ENCODE peak calls at places on chromosome 4, in four cellular contexts. I is occipital lobe, R is left ventricle myocardium superior, L is BJ. K is an unnamed sample.

GRCh38 chr4:174084542-174084941 is 198.9 kb downstream of the FBXO8 start:
- DNase-seq in I (no peak), L (no peak), R (no peak), K (no peak)

GRCh38 chr4:157072002-157072401 is 3.9 kb upstream of the GLRB start:
- DNase-seq in R (no peak), L (no peak), I (no peak), K (no peak)

GRCh38 chr4:46392421-46392820 is 2.5 kb upstream of the GABRA2 start:
- DNase-seq in I (peak), L (no peak), R (no peak), K (peak)

GRCh38 chr4:26015133-26015651 is 101.2 kb downstream of the SMIM20 start:
- DNase-seq in R (peak), I (peak), L (peak), K (no peak)

GRCh38 chr4:146029147-146029546 is 90.5 kb upstream of the ZNF827 start:
- DNase-seq in R (no peak), I (no peak), L (no peak), K (no peak)

GRCh38 chr4:54645830-54646229 is 11.9 kb upstream of the KIT start:
- DNase-seq in I (no peak), L (no peak), R (no peak), K (no peak)

GRCh38 chr4:77776182-77777134 is 42.7 kb downstream of the CNOT6L start:
- DNase-seq in R (no peak), I (no peak), L (no peak), K (no peak)

GRCh38 chr4:103032575-103032974 is 13.1 kb upstream of the SLC9B1 start:
- DNase-seq in R (no peak), L (no peak), I (no peak), K (peak)

GRCh38 chr4:20444599-20445337 is 193.1 kb downstream of the SLIT2 start:
- DNase-seq in I (no peak), R (no peak), L (no peak), K (no peak)

GRCh38 chr4:7388627-7389026 is 46.1 kb downstream of the PSAPL1 start:
- DNase-seq in R (no peak), L (no peak), I (no peak), K (no peak)

GRCh38 chr4:3385719-3386440 is 55.9 kb upstream of the HGFAC start:
- DNase-seq in L (no peak), R (no peak), I (no peak), K (no peak)

GRCh38 chr4:3226467-3226866 is 22.5 kb upstream of the MSANTD1 start:
- DNase-seq in R (peak), L (no peak), I (no peak), K (no peak)

GRCh38 chr4:71501992-71502391 is 163.2 kb downstream of the SLC4A4 start:
- DNase-seq in I (no peak), L (no peak), R (peak), K (no peak)

GRCh38 chr4:111695677-111696076 is 449.6 kb upstream of the FAM241A start:
- DNase-seq in L (no peak), R (no peak), I (no peak), K (no peak)

GRCh38 chr4:145177906-145178538 is 2.4 kb downstream of the OTUD4 start:
- DNase-seq in L (no peak), I (no peak), R (no peak), K (no peak)

GRCh38 chr4:1775731-1776500 is 17.2 kb upstream of the FGFR3 start:
- DNase-seq in R (no peak), I (peak), L (no peak), K (no peak)

GRCh38 chr4:55132775-55133174 is 7.4 kb upstream of the KDR start:
- DNase-seq in I (no peak), L (no peak), R (no peak), K (no peak)

GRCh38 chr4:73523126-73523525 is 41.6 kb downstream of the AFM start:
- DNase-seq in R (no peak), L (no peak), I (no peak), K (no peak)

GRCh38 chr4:67886281-67886680 is 2.5 kb upstream of the TMPRSS11D start:
- DNase-seq in L (no peak), I (no peak), R (no peak), K (no peak)

GRCh38 chr4:140568507-140569306 is at the start of gene UCP1:
- DNase-seq in L (no peak), R (peak), I (no peak), K (peak)

GRCh38 chr4:53990641-53991040 is 73.8 kb downstream of the CHIC2 start:
- DNase-seq in L (no peak), R (no peak), I (no peak), K (no peak)

GRCh38 chr4:8689741-8690140 is 97.2 kb downstream of the CPZ start:
- DNase-seq in L (no peak), I (no peak), R (no peak), K (no peak)

K was measured in neuronal stem cell.